ENCODE peak calls at places on chromosomes 4 and X, in five cellular contexts. One of them, this sample, is unnamed.
A peak's percentile ranks its signal among the peaks of the same experiment; 100 is the strongest.

GRCh38 chrX:108177321-108177990 is 85.9 kb downstream of the ATG4A start:
- DNase-seq in thoracic aorta: no peak
- DNase-seq in left lung: no peak
- DNase-seq in ovary: no peak
- DNase-seq in naive thymus-derived CD4-positive, alpha-beta T cell: no peak
- DNase-seq in this sample: no peak

GRCh38 chr4:80255374-80256095 is 10.9 kb upstream of the FGF5 start:
- DNase-seq in ovary: no peak
- DNase-seq in thoracic aorta: no peak
- DNase-seq in naive thymus-derived CD4-positive, alpha-beta T cell: no peak
- DNase-seq in left lung: no peak
- DNase-seq in this sample: no peak

GRCh38 chrX:53048169-53049126 is at the start of gene GPR173:
- DNase-seq in left lung: peak; percentile 56
- DNase-seq in ovary: peak; percentile 67
- DNase-seq in naive thymus-derived CD4-positive, alpha-beta T cell: no peak
- DNase-seq in thoracic aorta: no peak
- DNase-seq in this sample: peak; percentile 26

GRCh38 chr4:80192252-80192866 is 4.9 kb upstream of the PRDM8 start:
- DNase-seq in thoracic aorta: no peak
- DNase-seq in naive thymus-derived CD4-positive, alpha-beta T cell: no peak
- DNase-seq in left lung: no peak
- DNase-seq in ovary: no peak
- DNase-seq in this sample: no peak

GRCh38 chr4:1533501-1534064 is 127.3 kb upstream of the NKX1-1 start:
- DNase-seq in naive thymus-derived CD4-positive, alpha-beta T cell: no peak
- DNase-seq in thoracic aorta: no peak
- DNase-seq in ovary: no peak
- DNase-seq in left lung: no peak
- DNase-seq in this sample: no peak

GRCh38 chrX:154401918-154402621 is 3.9 kb downstream of the RPL10 start:
- DNase-seq in ovary: no peak
- DNase-seq in left lung: no peak
- DNase-seq in thoracic aorta: no peak
- DNase-seq in naive thymus-derived CD4-positive, alpha-beta T cell: no peak
- DNase-seq in this sample: no peak

GRCh38 chrX:139120760-139121159 is 409.2 kb upstream of the FGF13 start:
- DNase-seq in thoracic aorta: no peak
- DNase-seq in left lung: no peak
- DNase-seq in ovary: no peak
- DNase-seq in naive thymus-derived CD4-positive, alpha-beta T cell: no peak
- DNase-seq in this sample: no peak

GRCh38 chrX:103329991-103330390 is at the start of gene TCEAL7:
- DNase-seq in naive thymus-derived CD4-positive, alpha-beta T cell: no peak
- DNase-seq in thoracic aorta: no peak
- DNase-seq in left lung: no peak
- DNase-seq in ovary: peak; percentile 53
- DNase-seq in this sample: peak; percentile 48

GRCh38 chr4:80335554-80336358 is at the start of gene CFAP299:
- DNase-seq in left lung: peak; percentile 84
- DNase-seq in ovary: peak; percentile 84
- DNase-seq in thoracic aorta: peak; percentile 35
- DNase-seq in naive thymus-derived CD4-positive, alpha-beta T cell: peak; percentile 54
- DNase-seq in this sample: peak; percentile 95

GRCh38 chr4:17787315-17787714 is 5.9 kb upstream of the FAM184B start:
- DNase-seq in naive thymus-derived CD4-positive, alpha-beta T cell: no peak
- DNase-seq in left lung: no peak
- DNase-seq in thoracic aorta: no peak
- DNase-seq in ovary: no peak
- DNase-seq in this sample: no peak

GRCh38 chrX:47664737-47665136 is 5.8 kb upstream of the UXT start:
- DNase-seq in naive thymus-derived CD4-positive, alpha-beta T cell: no peak
- DNase-seq in left lung: no peak
- DNase-seq in thoracic aorta: no peak
- DNase-seq in ovary: no peak
- DNase-seq in this sample: no peak

GRCh38 chrX:79524642-79525041 is 157.5 kb upstream of the ITM2A start:
- DNase-seq in left lung: no peak
- DNase-seq in naive thymus-derived CD4-positive, alpha-beta T cell: no peak
- DNase-seq in ovary: no peak
- DNase-seq in thoracic aorta: no peak
- DNase-seq in this sample: no peak

GRCh38 chr4:120481711-120482110 is 415.1 kb upstream of the MAD2L1 start:
- DNase-seq in ovary: no peak
- DNase-seq in left lung: no peak
- DNase-seq in naive thymus-derived CD4-positive, alpha-beta T cell: no peak
- DNase-seq in thoracic aorta: no peak
- DNase-seq in this sample: no peak

DNA sequence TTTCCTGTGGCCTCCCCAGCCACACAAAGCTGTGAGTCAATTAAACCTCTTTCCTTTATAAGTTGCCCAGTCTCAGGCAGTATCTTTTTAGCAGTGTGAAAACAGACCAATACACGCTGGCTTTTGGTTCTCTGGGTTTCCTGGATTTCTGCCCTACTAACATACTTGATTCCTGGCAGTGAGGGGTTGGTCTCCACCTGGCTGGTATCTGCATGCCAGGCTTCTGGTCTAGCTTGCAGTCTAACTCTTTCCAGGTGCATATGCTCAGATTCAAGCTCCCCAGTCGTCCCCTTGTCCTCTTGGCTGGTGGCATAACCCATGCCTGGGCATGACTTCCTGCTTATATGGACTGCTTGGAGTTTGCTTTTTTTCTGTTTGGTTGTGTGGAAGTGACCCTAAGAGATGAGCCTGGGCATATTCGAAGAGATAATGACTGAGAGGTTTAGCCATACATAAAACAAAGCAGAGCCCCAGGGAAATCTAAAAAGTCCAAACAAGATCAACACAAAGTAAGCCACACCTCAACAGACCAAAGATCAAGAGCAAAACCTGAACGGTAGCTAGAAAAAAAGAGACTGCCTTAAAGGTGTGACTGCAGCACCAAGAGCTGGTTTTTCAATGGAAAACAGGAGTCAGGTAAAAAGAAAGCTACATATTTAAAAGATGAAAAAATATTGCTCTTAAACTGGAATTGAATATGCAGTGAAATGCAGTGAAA is 102.1 kb upstream of the STS start:
- DNase-seq in ovary: no peak
- DNase-seq in left lung: no peak
- DNase-seq in naive thymus-derived CD4-positive, alpha-beta T cell: no peak
- DNase-seq in thoracic aorta: no peak
- DNase-seq in this sample: no peak
- H3K4me3 ChIP-seq in ovary: no peak overlapping the region
- H3K4me3 ChIP-seq in left lung: no peak overlapping the region
- H3K4me3 ChIP-seq in naive thymus-derived CD4-positive, alpha-beta T cell: no peak overlapping the region
- H3K4me3 ChIP-seq in thoracic aorta: no peak overlapping the region
- H3K4me3 ChIP-seq in this sample: no peak overlapping the region

DNA sequence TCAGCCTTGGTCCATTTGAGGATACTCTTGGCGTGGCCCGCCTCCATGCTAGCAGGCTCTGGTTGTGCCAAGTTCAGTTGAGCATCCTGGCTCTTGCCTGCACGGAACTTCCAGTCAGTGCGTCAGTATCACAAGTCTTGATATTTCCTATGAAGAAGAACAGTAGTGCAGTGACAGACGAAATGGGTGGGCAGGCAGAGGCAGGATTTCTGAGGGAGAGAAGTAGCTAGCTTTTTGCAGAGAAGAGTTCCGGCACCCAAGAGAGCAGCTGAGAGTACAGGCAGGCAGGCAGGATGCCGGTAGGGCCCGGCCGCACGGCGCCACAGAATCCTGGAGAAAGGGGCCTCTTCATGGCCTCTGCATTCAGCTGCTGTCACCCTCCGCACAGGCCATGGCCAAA is 56.1 kb upstream of the MSANTD1 start:
- DNase-seq in thoracic aorta: no peak
- DNase-seq in left lung: no peak
- DNase-seq in ovary: no peak
- DNase-seq in naive thymus-derived CD4-positive, alpha-beta T cell: no peak
- DNase-seq in this sample: no peak
- H3K4me1 ChIP-seq in thoracic aorta: no peaks in the 10 kb centered on the region
- H3K4me1 ChIP-seq in left lung: no peaks in the 10 kb centered on the region
- H3K4me1 ChIP-seq in ovary: peaks cover 3% of the 10 kb centered on the region
- H3K4me1 ChIP-seq in naive thymus-derived CD4-positive, alpha-beta T cell: peaks cover 41% of the 10 kb centered on the region
- H3K4me1 ChIP-seq in this sample: no peaks in the 10 kb centered on the region

DNA sequence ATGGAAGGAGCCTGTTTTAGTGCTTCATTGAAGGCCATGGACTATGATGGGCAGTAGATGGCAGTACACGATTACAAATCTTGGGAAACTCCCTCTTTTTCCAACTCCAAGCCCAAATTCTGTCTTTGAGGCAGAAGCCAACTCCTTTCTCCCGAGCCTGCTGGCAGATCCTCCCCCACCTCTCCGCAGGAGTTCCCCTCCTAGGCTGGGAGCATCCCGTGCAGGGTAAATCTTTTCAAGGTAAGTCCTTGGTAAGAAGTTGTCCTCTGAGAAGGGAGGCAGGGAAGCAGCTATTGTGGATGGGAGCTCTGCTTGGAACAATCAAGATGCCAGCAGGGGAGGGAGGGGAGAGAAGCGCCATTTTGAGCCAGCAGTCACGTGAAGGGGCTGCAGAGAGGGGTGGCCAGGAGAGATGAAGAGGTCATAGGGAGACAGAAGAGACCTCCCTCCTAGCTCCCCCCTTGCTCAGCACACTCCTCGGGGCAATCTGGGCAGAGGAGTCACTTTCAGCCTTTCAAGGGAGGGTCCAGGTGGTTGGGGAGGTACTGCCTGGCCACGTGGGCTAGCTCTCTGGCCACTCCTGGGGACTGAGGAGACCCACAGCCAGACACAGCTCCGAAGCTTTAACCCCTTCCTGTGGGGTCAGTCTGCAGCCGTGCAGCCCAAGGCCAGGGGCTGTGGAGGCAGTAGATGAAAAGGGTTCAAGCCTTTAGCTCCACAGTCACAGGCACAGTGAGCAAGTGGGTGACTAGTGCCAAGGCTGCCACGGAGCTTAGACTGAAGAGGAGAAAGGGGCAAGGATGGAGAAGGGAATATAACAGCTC is 9.6 kb downstream of the CC2D2A start:
- DNase-seq in naive thymus-derived CD4-positive, alpha-beta T cell: no peak
- DNase-seq in thoracic aorta: no peak
- DNase-seq in left lung: peak; percentile 42
- DNase-seq in ovary: peak; percentile 71
- DNase-seq in this sample: peak; percentile 68
- H3K4me3 ChIP-seq in naive thymus-derived CD4-positive, alpha-beta T cell: no peak overlapping the region
- H3K4me3 ChIP-seq in thoracic aorta: peak overlapping the region; percentile 77
- H3K4me3 ChIP-seq in left lung: peak overlapping the region; percentile 39
- H3K4me3 ChIP-seq in ovary: peak overlapping the region; percentile 36
- H3K4me3 ChIP-seq in this sample: peak overlapping the region; percentile 49

GRCh38 chr4:88276952-88277710 is 7.2 kb downstream of the PPM1K start:
- DNase-seq in left lung: no peak
- DNase-seq in ovary: no peak
- DNase-seq in naive thymus-derived CD4-positive, alpha-beta T cell: no peak
- DNase-seq in thoracic aorta: no peak
- DNase-seq in this sample: peak; percentile 53

GRCh38 chr4:88277711-88278025 is 6.7 kb downstream of the PPM1K start:
- DNase-seq in left lung: no peak
- DNase-seq in thoracic aorta: no peak
- DNase-seq in naive thymus-derived CD4-positive, alpha-beta T cell: no peak
- DNase-seq in ovary: no peak
- DNase-seq in this sample: no peak

GRCh38 chr4:88275949-88276515 is 8.3 kb downstream of the PPM1K start:
- DNase-seq in left lung: no peak
- DNase-seq in naive thymus-derived CD4-positive, alpha-beta T cell: no peak
- DNase-seq in thoracic aorta: no peak
- DNase-seq in ovary: no peak
- DNase-seq in this sample: no peak

GRCh38 chr4:88283661-88284377 is 542 bp downstream of the PPM1K start:
- DNase-seq in ovary: peak; percentile 80
- DNase-seq in left lung: peak; percentile 67
- DNase-seq in naive thymus-derived CD4-positive, alpha-beta T cell: peak; percentile 66
- DNase-seq in thoracic aorta: no peak
- DNase-seq in this sample: peak; percentile 50

GRCh38 chr4:88280228-88280795 is 4.0 kb downstream of the PPM1K start:
- DNase-seq in naive thymus-derived CD4-positive, alpha-beta T cell: no peak
- DNase-seq in left lung: no peak
- DNase-seq in thoracic aorta: no peak
- DNase-seq in ovary: no peak
- DNase-seq in this sample: no peak
- H3K4me1 ChIP-seq in naive thymus-derived CD4-positive, alpha-beta T cell: peaks cover 37% of the 10 kb centered on the region
- H3K4me1 ChIP-seq in left lung: peaks cover 24% of the 10 kb centered on the region
- H3K4me1 ChIP-seq in thoracic aorta: peaks cover 37% of the 10 kb centered on the region
- H3K4me1 ChIP-seq in ovary: peaks cover 12% of the 10 kb centered on the region
- H3K4me1 ChIP-seq in this sample: peaks cover 17% of the 10 kb centered on the region

DNA sequence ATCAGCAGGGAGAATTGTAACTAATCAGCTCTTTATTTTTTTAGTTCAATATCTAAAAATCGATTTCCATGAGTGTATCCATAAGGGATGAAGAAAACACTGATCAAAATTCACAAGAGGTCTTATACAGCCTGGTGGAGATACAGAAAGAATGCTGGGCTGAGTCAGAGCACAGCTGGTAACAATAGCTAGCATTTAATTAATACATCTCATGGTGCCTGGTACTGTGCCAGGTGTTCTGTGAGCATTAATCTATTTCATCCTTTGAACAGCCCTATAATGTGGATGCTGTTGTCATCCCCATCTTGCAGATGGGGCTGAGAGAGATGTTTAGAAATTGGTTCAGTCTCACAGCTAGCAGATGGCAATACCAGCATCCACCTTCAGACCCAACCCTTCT is 250.9 kb upstream of the RPS6KA3 start:
- DNase-seq in ovary: no peak
- DNase-seq in left lung: no peak
- DNase-seq in naive thymus-derived CD4-positive, alpha-beta T cell: no peak
- DNase-seq in thoracic aorta: no peak
- DNase-seq in this sample: no peak
- H3K4me3 ChIP-seq in ovary: no peak overlapping the region
- H3K4me3 ChIP-seq in left lung: no peak overlapping the region
- H3K4me3 ChIP-seq in naive thymus-derived CD4-positive, alpha-beta T cell: no peak overlapping the region
- H3K4me3 ChIP-seq in thoracic aorta: no peak overlapping the region
- H3K4me3 ChIP-seq in this sample: no peak overlapping the region

This sample was measured in testis.